ENCODE peak calls at places on chromosome X, in five cellular contexts. E is activated effector memory CD4-positive, alpha-beta T cell treated with Interleukin-2 at 50 U/mL for 16 hours; H is H9; Z is osteocyte; D is non-pigmented ciliary epithelial cell. A is an unnamed sample.

GRCh38 chrX:56788717-56789122 is 59.7 kb downstream of the NBDY start:
- DNase-seq in H (no peak), Z (no peak), E (no peak), D (no peak), A (no peak)

GRCh38 chrX:100748133-100748532 is 16.2 kb upstream of the SYTL4 start:
- DNase-seq in Z (no peak), H (no peak), D (no peak), E (no peak), A (no peak)

GRCh38 chrX:41302293-41302868 is 31.6 kb upstream of the DDX3X start:
- DNase-seq in E (no peak), H (no peak), D (no peak), Z (no peak), A (no peak)

GRCh38 chrX:41604154-41604553 is 84.6 kb upstream of the GPR34 start:
- DNase-seq in H (no peak), E (no peak), Z (no peak), D (no peak), A (no peak)

GRCh38 chrX:107290019-107290418 is 83.6 kb downstream of the DNAAF6 start:
- DNase-seq in E (no peak), Z (no peak), H (no peak), D (no peak), A (no peak)

GRCh38 chrX:51461053-51462050 is 35.0 kb downstream of the NUDT11 start:
- DNase-seq in E (no peak), Z (no peak), H (peak), D (no peak), A (peak)

GRCh38 chrX:413322-414201 is 26.9 kb upstream of the PPP2R3B start:
- DNase-seq in H (peak), Z (no peak), D (no peak), E (no peak), A (peak)

GRCh38 chrX:51641421-51642021 is 22.8 kb upstream of the CENPVL3 start:
- DNase-seq in E (no peak), D (peak), H (peak), Z (no peak), A (peak)

GRCh38 chrX:120585702-120586101 is 18.2 kb upstream of the MCTS1 start:
- DNase-seq in H (no peak), E (no peak), D (no peak), Z (no peak), A (no peak)

GRCh38 chrX:24148535-24149345 is 789 bp upstream of the ZFX start:
- DNase-seq in Z (no peak), D (no peak), E (peak), H (no peak), A (no peak)

GRCh38 chrX:13067842-13068241 is 23.4 kb upstream of the FAM9C start:
- DNase-seq in H (no peak), Z (no peak), E (no peak), D (no peak), A (no peak)

GRCh38 chrX:68139791-68140190 is 293.5 kb downstream of the OPHN1 start:
- DNase-seq in Z (no peak), H (no peak), E (no peak), D (no peak), A (no peak)

GRCh38 chrX:87805829-87806490 is 288.4 kb downstream of the KLHL4 start:
- DNase-seq in E (no peak), H (no peak), Z (no peak), D (no peak), A (no peak)

GRCh38 chrX:41478397-41478911 is 31.3 kb downstream of the NYX start:
- DNase-seq in Z (no peak), D (no peak), H (no peak), E (no peak), A (no peak)

GRCh38 chrX:48890296-48890925 is 7.2 kb downstream of the TIMM17B start:
- DNase-seq in Z (no peak), D (no peak), E (no peak), H (no peak), A (no peak)

GRCh38 chrX:104195489-104196084 is 29.3 kb downstream of the FAM199X start:
- DNase-seq in H (no peak), Z (no peak), D (no peak), E (no peak), A (no peak)

GRCh38 chrX:28609917-28610613 is 22.8 kb downstream of the IL1RAPL1 start:
- DNase-seq in E (no peak), Z (no peak), H (no peak), D (no peak), A (peak)

GRCh38 chrX:53433651-53434639 is at the start of gene HSD17B10:
- DNase-seq in E (peak), H (peak), Z (peak), D (no peak), A (no peak)

GRCh38 chrX:39653656-39654055 is 444.1 kb downstream of the BCOR start:
- DNase-seq in D (no peak), E (no peak), H (peak), Z (no peak), A (peak)